ENCODE peak calls at places on chromosomes 12 and 14, in five cellular contexts. B is left colon, X is left kidney, G is NCI-H460, Y is cardiac fibroblast. Z is an unnamed sample.

GRCh38 chr14:30521899-30522736 is 36.8 kb upstream of the G2E3 start:
- DNase-seq in Y (peak), B (no peak), X (peak), G (peak), Z (peak)

GRCh38 chr12:105278043-105278697 is 42.2 kb upstream of the APPL2 start:
- DNase-seq in G (no peak), Y (peak), B (no peak), X (peak), Z (peak)

GRCh38 chr14:98826618-98827017 is 445.4 kb downstream of the BCL11B start:
- DNase-seq in X (no peak), B (no peak), Y (no peak), G (no peak), Z (no peak)

GRCh38 chr14:81480741-81481140 is 52.9 kb downstream of the SEL1L start:
- DNase-seq in X (no peak), B (no peak), Y (no peak), G (no peak), Z (no peak)

GRCh38 chr12:78470354-78471195 is 394.0 kb upstream of the SYT1 start:
- DNase-seq in X (peak), B (peak), Y (peak), G (peak), Z (peak)

GRCh38 chr14:24275524-24276139 is 4.2 kb upstream of the RABGGTA start:
- DNase-seq in Y (no peak), X (no peak), B (no peak), G (no peak), Z (no peak)

GRCh38 chr14:50010752-50011151 is 105.6 kb downstream of the VCPKMT start:
- DNase-seq in G (no peak), Y (no peak), X (no peak), B (no peak), Z (peak)

GRCh38 chr12:98449601-98450000 is 65.8 kb upstream of the TMPO start:
- DNase-seq in G (no peak), Y (no peak), X (no peak), B (no peak), Z (no peak)

GRCh38 chr14:64444984-64445845 is 20.1 kb upstream of the AKAP5 start:
- DNase-seq in Y (peak), B (peak), X (peak), G (no peak), Z (peak)

GRCh38 chr12:98533723-98534251 is 18.4 kb downstream of the TMPO start:
- DNase-seq in Y (peak), X (no peak), B (no peak), G (no peak), Z (peak)

GRCh38 chr12:43289412-43289811 is 262.6 kb downstream of the ADAMTS20 start:
- DNase-seq in Y (peak), G (no peak), X (no peak), B (no peak), Z (peak)

GRCh38 chr12:22018860-22019259 is 27.2 kb upstream of the CMAS start:
- DNase-seq in X (peak), B (no peak), Y (peak), G (peak), Z (peak)

GRCh38 chr14:99821519-99822165 is 28.4 kb downstream of the EML1 start:
- DNase-seq in Y (peak), X (peak), B (no peak), G (no peak), Z (peak)

GRCh38 chr14:104280085-104280901 is 141.9 kb downstream of the KIF26A start:
- DNase-seq in X (no peak), B (no peak), Y (no peak), G (no peak), Z (no peak)

GRCh38 chr12:10362325-10362724 is 27.5 kb downstream of the KLRK1 start:
- DNase-seq in B (no peak), X (no peak), Y (no peak), G (no peak), Z (no peak)

GRCh38 chr12:3236345-3237153 is 159.4 kb downstream of the TSPAN9 start:
- DNase-seq in G (peak), X (peak), B (peak), Y (peak), Z (peak)

GRCh38 chr14:64812412-64812811 is 67.3 kb downstream of the SPTB start:
- DNase-seq in B (peak), G (no peak), Y (no peak), X (peak), Z (no peak)

GRCh38 chr12:18383203-18383602 is 121.9 kb downstream of the PIK3C2G start:
- DNase-seq in Y (peak), G (peak), X (peak), B (no peak), Z (peak)

GRCh38 chr12:128784030-128784770 is 39.6 kb downstream of the SLC15A4 start:
- DNase-seq in B (no peak), X (peak), G (no peak), Y (peak), Z (no peak)

GRCh38 chr14:74500417-74501134 is 7.0 kb downstream of the ISCA2 start:
- DNase-seq in Y (no peak), X (no peak), B (no peak), G (no peak), Z (no peak)

GRCh38 chr12:3365416-3366385 is 125.3 kb upstream of the PRMT8 start:
- DNase-seq in G (no peak), Y (no peak), X (peak), B (peak), Z (peak)

GRCh38 chr12:104933128-104933527 is 25.0 kb downstream of the SLC41A2 start:
- DNase-seq in B (no peak), G (no peak), Y (no peak), X (no peak), Z (no peak)

GRCh38 chr12:94405378-94406116 is 54.1 kb downstream of the CEP83 start:
- DNase-seq in X (no peak), Y (no peak), G (no peak), B (no peak), Z (peak)

Z was measured in EH.